ENCODE peak calls at places on chromosomes 1 and 21, in four cellular contexts. C is H9, G is astrocyte of the hippocampus, V is fibroblast of the conjunctiva. I is an unnamed sample.

GRCh38 chr1:241531195-241532172 is 694 bp upstream of the KMO start:
- DNase-seq in C (no peak), G (peak), V (peak), I (no peak)

GRCh38 chr1:115134231-115134630 is 44.9 kb upstream of the TSPAN2 start:
- DNase-seq in C (no peak), G (no peak), V (no peak), I (no peak)

GRCh38 chr1:199089393-199090122 is 450.7 kb downstream of the PTPRC start:
- DNase-seq in C (no peak), G (no peak), V (no peak), I (no peak)

GRCh38 chr1:205062319-205062718 is 19.3 kb downstream of the CNTN2 start:
- DNase-seq in C (no peak), G (no peak), V (no peak), I (no peak)

GRCh38 chr1:93740601-93741031 is 59.0 kb upstream of the BCAR3 start:
- DNase-seq in C (no peak), G (no peak), V (peak), I (no peak)

GRCh38 chr1:8939362-8939995 is 6.2 kb upstream of the CA6 start:
- DNase-seq in C (no peak), G (no peak), V (no peak), I (no peak)

GRCh38 chr1:212973899-212974298 is 23.6 kb downstream of the VASH2 start:
- DNase-seq in C (no peak), G (no peak), V (no peak), I (no peak)

GRCh38 chr1:64701071-64701470 is 43.8 kb upstream of the RAVER2 start:
- DNase-seq in C (no peak), G (no peak), V (no peak), I (no peak)

GRCh38 chr1:201946224-201946908 is at the start of gene LMOD1:
- DNase-seq in C (peak), G (peak), V (peak), I (no peak)

GRCh38 chr1:89673251-89673650 is 40.3 kb downstream of the LRRC8C start:
- DNase-seq in C (no peak), G (no peak), V (no peak), I (no peak)

GRCh38 chr21:25561668-25562641 is 45.3 kb downstream of the MRPL39 start:
- DNase-seq in C (peak), G (peak), V (peak), I (peak)

GRCh38 chr1:151655362-151655761 is 43.5 kb downstream of the SNX27 start:
- DNase-seq in C (no peak), G (no peak), V (no peak), I (no peak)

GRCh38 chr1:109762821-109763645 is 690 bp downstream of the EPS8L3 start:
- DNase-seq in C (no peak), G (peak), V (no peak), I (no peak)

GRCh38 chr1:116908266-116908665 is 1.4 kb upstream of the PTGFRN start:
- DNase-seq in C (no peak), G (no peak), V (no peak), I (no peak)

GRCh38 chr1:168135982-168136708 is 585 bp downstream of the GPR161 start:
- DNase-seq in C (peak), G (peak), V (no peak), I (no peak)

GRCh38 chr1:36890776-36891175 is 143.5 kb downstream of the GRIK3 start:
- DNase-seq in C (peak), G (no peak), V (no peak), I (no peak)

GRCh38 chr1:110346690-110347089 is 7.5 kb downstream of the RBM15 start:
- DNase-seq in C (peak), G (no peak), V (no peak), I (no peak)